ENCODE peak calls at places on chromosomes 2 and 18, in six cellular contexts. E is WTC11, I is DMS 273 treated with DMSO at 0.1 percent for 48 hours, H is D341Med, X is posterior cingulate gyrus, R is BJ. Y is an unnamed sample.

GRCh38 chr2:19207452-19207851 is 151.0 kb downstream of the OSR1 start:
- DNase-seq in X (no peak), E (no peak), R (no peak), H (no peak), I (no peak), Y (no peak)

GRCh38 chr18:63476666-63477065 is at the start of gene SERPINB5:
- DNase-seq in I (no peak), X (no peak), E (peak), H (no peak), R (no peak), Y (no peak)

GRCh38 chr2:241574911-241575623 is 16.5 kb downstream of the BOK start:
- DNase-seq in H (no peak), E (no peak), R (no peak), X (no peak), I (no peak), Y (no peak)

GRCh38 chr2:204860249-204860648 is 315.0 kb downstream of the PARD3B start:
- DNase-seq in X (peak), I (peak), E (no peak), R (no peak), H (peak), Y (peak)

GRCh38 chr2:225429718-225430117 is 30.2 kb downstream of the NYAP2 start:
- DNase-seq in E (no peak), I (no peak), H (no peak), R (no peak), X (peak), Y (peak)

GRCh38 chr2:84894758-84895520 is 10.5 kb upstream of the TMSB10 start:
- DNase-seq in I (peak), E (no peak), X (no peak), H (no peak), R (no peak), Y (no peak)

GRCh38 chr2:70357076-70358071 is 55.5 kb upstream of the FAM136A start:
- DNase-seq in H (no peak), X (no peak), I (no peak), E (no peak), R (peak), Y (no peak)

GRCh38 chr18:596288-596881 is 403 bp upstream of the CLUL1 start:
- DNase-seq in E (peak), H (peak), R (no peak), X (no peak), I (no peak), Y (peak)

GRCh38 chr2:130307850-130308249 is 34.8 kb upstream of the IMP4 start:
- DNase-seq in I (no peak), H (no peak), R (no peak), E (no peak), X (no peak), Y (no peak)

GRCh38 chr18:59498687-59499086 is 139.6 kb upstream of the LMAN1 start:
- DNase-seq in H (no peak), R (no peak), X (no peak), I (no peak), E (no peak), Y (no peak)

GRCh38 chr2:175807031-175807873 is 194.8 kb downstream of the LNPK start:
- DNase-seq in R (peak), E (no peak), H (no peak), X (no peak), I (no peak), Y (no peak)

GRCh38 chr2:70671059-70671685 is 96.8 kb downstream of the ADD2 start:
- DNase-seq in I (no peak), R (no peak), X (no peak), E (no peak), H (no peak), Y (no peak)

GRCh38 chr2:221572180-221572820 is at the start of gene EPHA4:
- DNase-seq in R (peak), H (peak), E (peak), I (peak), X (peak), Y (peak)

GRCh38 chr18:400466-400865 is 100.0 kb downstream of the COLEC12 start:
- DNase-seq in X (no peak), I (no peak), R (peak), E (no peak), H (no peak), Y (no peak)

GRCh38 chr2:10170256-10170655 is 47.7 kb downstream of the RRM2 start:
- DNase-seq in R (no peak), H (no peak), I (no peak), X (no peak), E (no peak), Y (no peak)

GRCh38 chr2:42202299-42203008 is 33.3 kb downstream of the EML4 start:
- DNase-seq in I (no peak), E (no peak), H (no peak), X (no peak), R (no peak), Y (no peak)

GRCh38 chr18:79528846-79529245 is 133.1 kb downstream of the NFATC1 start:
- DNase-seq in H (peak), I (peak), E (peak), X (peak), R (peak), Y (peak)

Y was measured in dorsolateral prefrontal cortex.